ENCODE peak calls at places on chromosomes 7 and 10, in eight cellular contexts. A, U, M, Q, K, T, Z and W are unnamed samples.

GRCh38 chr7:20508109-20508508 is 107.4 kb upstream of the ABCB5 start:
- DNase-seq in Z (no peak), U (no peak), Q (no peak), A (no peak), M (no peak), K (no peak), T (no peak), W (no peak)

GRCh38 chr10:49187950-49188761 is at the start of gene TMEM273:
- DNase-seq in M (peak; percentile 18), Z (peak; percentile 37), U (no peak), K (no peak), A (peak; percentile 51), T (no peak), Q (no peak), W (no peak)

GRCh38 chr10:124043310-124044142 is 49.9 kb downstream of the CHST15 start:
- DNase-seq in Z (no peak), T (no peak), U (no peak), A (no peak), Q (no peak), K (no peak), M (no peak), W (no peak)

GRCh38 chr7:103573479-103574058 is 127.6 kb upstream of the SLC26A5 start:
- DNase-seq in A (peak; percentile 33), Q (no peak), T (peak; percentile 41), Z (peak; percentile 35), M (peak; percentile 12), U (peak; percentile 32), K (peak; percentile 7), W (peak; percentile 53)

GRCh38 chr7:81721428-81721827 is 48.4 kb downstream of the HGF start:
- DNase-seq in T (peak; percentile 5), A (no peak), M (peak; percentile 1), K (no peak), U (no peak), Q (no peak), Z (no peak), W (no peak)

GRCh38 chr7:158377800-158378623 is 209.6 kb downstream of the PTPRN2 start:
- DNase-seq in U (no peak), Z (no peak), A (no peak), T (no peak), K (no peak), M (no peak), Q (no peak), W (peak; percentile 29)

GRCh38 chr7:28558236-28558635 is 145.9 kb downstream of the CREB5 start:
- DNase-seq in Z (no peak), T (no peak), A (no peak), M (no peak), K (no peak), Q (no peak), U (no peak), W (peak; percentile 34)

GRCh38 chr10:4243651-4244050 is 458.6 kb upstream of the KLF6 start:
- DNase-seq in A (no peak), Z (peak; percentile 100), U (no peak), Q (no peak), T (peak; percentile 99), K (peak; percentile 45), M (peak; percentile 100), W (no peak)

GRCh38 chr7:102044984-102045673 is 227.7 kb downstream of the CUX1 start:
- DNase-seq in T (peak; percentile 96), Q (no peak), K (peak; percentile 23), U (peak; percentile 65), M (peak; percentile 87), A (no peak), Z (peak; percentile 89), W (peak; percentile 55)

GRCh38 chr10:126302831-126303230 is 85.4 kb downstream of the ADAM12 start:
- DNase-seq in Q (no peak), T (no peak), M (no peak), A (no peak), U (no peak), K (no peak), Z (no peak), W (no peak)

GRCh38 chr7:659996-660395 is 66.5 kb upstream of the DNAAF5 start:
- DNase-seq in U (no peak), M (no peak), K (no peak), Q (no peak), A (no peak), T (no peak), Z (no peak), W (no peak)

GRCh38 chr10:13528875-13529713 is at the start of gene BEND7:
- DNase-seq in A (peak; percentile 27), M (peak; percentile 6), K (peak; percentile 56), Q (peak; percentile 38), U (peak; percentile 3), T (peak; percentile 12), Z (peak; percentile 42), W (peak; percentile 32)

GRCh38 chr10:91010952-91011351 is 90.1 kb upstream of the ANKRD1 start:
- DNase-seq in Q (no peak), Z (no peak), A (no peak), U (no peak), K (no peak), T (no peak), M (no peak), W (no peak)

GRCh38 chr10:131337656-131338055 is 26.1 kb upstream of the TCERG1L start:
- DNase-seq in A (no peak), Z (no peak), T (no peak), K (no peak), M (no peak), Q (no peak), U (no peak), W (no peak)

GRCh38 chr10:46053534-46054434 is 7.7 kb upstream of the MSMB start:
- DNase-seq in M (no peak), T (no peak), A (no peak), Z (no peak), K (no peak), U (no peak), Q (no peak), W (no peak)

GRCh38 chr10:132520147-132520811 is 17.3 kb upstream of the INPP5A start:
- DNase-seq in Q (no peak), U (no peak), A (no peak), Z (peak; percentile 75), T (peak; percentile 82), M (peak; percentile 73), K (no peak), W (no peak)

GRCh38 chr7:112665709-112666108 is 124.5 kb downstream of the TMEM168 start:
- DNase-seq in Q (no peak), T (peak; percentile 8), Z (no peak), U (no peak), M (no peak), A (peak; percentile 65), K (no peak), W (no peak)

GRCh38 chr10:95201736-95202135 is 7.7 kb downstream of the ACSM6 start:
- DNase-seq in M (peak; percentile 38), A (no peak), K (peak; percentile 40), Q (no peak), Z (peak; percentile 56), T (peak; percentile 52), U (no peak), W (no peak)

GRCh38 chr10:86170255-86171153 is 196.1 kb downstream of the GRID1 start:
- DNase-seq in M (no peak), T (no peak), K (no peak), A (no peak), U (no peak), Q (no peak), Z (no peak), W (no peak)

GRCh38 chr10:93816123-93816747 is 58.5 kb downstream of the LGI1 start:
- DNase-seq in A (peak; percentile 76), T (peak; percentile 80), M (peak; percentile 45), Q (peak; percentile 74), Z (peak; percentile 59), U (peak; percentile 16), K (peak; percentile 57), W (peak; percentile 73)

GRCh38 chr10:36066102-36066501 is 424.0 kb upstream of the FZD8 start:
- DNase-seq in A (no peak), U (no peak), M (no peak), K (no peak), Z (no peak), Q (no peak), T (no peak), W (no peak)

GRCh38 chr7:102306916-102307677 is 20.4 kb downstream of the SH2B2 start:
- DNase-seq in M (peak; percentile 44), K (no peak), Z (peak; percentile 61), Q (peak; percentile 53), A (peak; percentile 66), T (peak; percentile 13), U (no peak), W (peak; percentile 20)

GRCh38 chr10:96606946-96607345 is 20.1 kb upstream of the TM9SF3 start:
- DNase-seq in Q (no peak), K (no peak), M (no peak), T (no peak), U (no peak), Z (no peak), A (no peak), W (no peak)

GRCh38 chr7:92092210-92092609 is 42.1 kb downstream of the CYP51A1 start:
- DNase-seq in M (no peak), Z (no peak), K (peak; percentile 3), A (no peak), U (no peak), Q (no peak), T (peak; percentile 15), W (no peak)

GRCh38 chr10:63331586-63331985 is 134.2 kb downstream of the JMJD1C start:
- DNase-seq in T (peak; percentile 43), Z (peak; percentile 13), A (no peak), U (no peak), M (no peak), Q (no peak), K (no peak), W (no peak)

GRCh38 chr7:150950496-150951180 is 27.5 kb downstream of the KCNH2 start:
- DNase-seq in U (no peak), T (no peak), A (no peak), K (no peak), Q (peak; percentile 10), M (no peak), Z (no peak), W (no peak)

GRCh38 chr7:7257899-7258692 is 75.8 kb downstream of the C1GALT1 start:
- DNase-seq in T (no peak), U (no peak), M (no peak), K (no peak), A (peak; percentile 32), Z (no peak), Q (no peak), W (no peak)